ENCODE peak calls at places on chromosomes 11 and 22, in eight cellular contexts. One of them, this sample, is unnamed.

GRCh38 chr11:59779487-59779886 is 24.3 kb downstream of the STX3 start:
- DNase-seq in H1: no peak
- DNase-seq in K562: no peak
- DNase-seq in fibroblast of lung: no peak
- DNase-seq in A549: no peak
- DNase-seq in brain microvascular endothelial cell: no peak
- DNase-seq in lung: no peak
- DNase-seq in IMR-90: no peak
- DNase-seq in this sample: no peak

GRCh38 chr22:41171996-41172395 is 33.1 kb upstream of the L3MBTL2 start:
- DNase-seq in A549: no peak
- DNase-seq in H1: no peak
- DNase-seq in IMR-90: no peak
- DNase-seq in brain microvascular endothelial cell: no peak
- DNase-seq in fibroblast of lung: no peak
- DNase-seq in K562: no peak
- DNase-seq in lung: no peak
- DNase-seq in this sample: no peak

GRCh38 chr22:31081963-31082605 is 966 bp downstream of the SMTN start:
- DNase-seq in lung: no peak
- DNase-seq in IMR-90: peak; percentile 62
- DNase-seq in brain microvascular endothelial cell: peak; percentile 44
- DNase-seq in K562: no peak
- DNase-seq in H1: no peak
- DNase-seq in fibroblast of lung: no peak
- DNase-seq in A549: no peak
- DNase-seq in this sample: no peak

GRCh38 chr22:47276219-47276843 is 513.9 kb downstream of the TBC1D22A start:
- DNase-seq in H1: no peak
- DNase-seq in A549: no peak
- DNase-seq in IMR-90: no peak
- DNase-seq in fibroblast of lung: peak; percentile 56
- DNase-seq in lung: no peak
- DNase-seq in brain microvascular endothelial cell: no peak
- DNase-seq in K562: no peak
- DNase-seq in this sample: no peak

GRCh38 chr22:42993651-42994275 is 21.2 kb downstream of the PACSIN2 start:
- DNase-seq in IMR-90: peak; percentile 60
- DNase-seq in H1: no peak
- DNase-seq in K562: no peak
- DNase-seq in lung: no peak
- DNase-seq in A549: peak; percentile 73
- DNase-seq in brain microvascular endothelial cell: no peak
- DNase-seq in fibroblast of lung: peak; percentile 63
- DNase-seq in this sample: no peak

GRCh38 chr11:131546218-131546895 is 175.9 kb downstream of the NTM start:
- DNase-seq in A549: no peak
- DNase-seq in brain microvascular endothelial cell: no peak
- DNase-seq in fibroblast of lung: no peak
- DNase-seq in lung: no peak
- DNase-seq in K562: no peak
- DNase-seq in IMR-90: no peak
- DNase-seq in H1: no peak
- DNase-seq in this sample: no peak

GRCh38 chr11:105274631-105275030 is 135.1 kb upstream of the CARD18 start:
- DNase-seq in lung: no peak
- DNase-seq in H1: no peak
- DNase-seq in K562: no peak
- DNase-seq in fibroblast of lung: no peak
- DNase-seq in IMR-90: peak; percentile 16
- DNase-seq in brain microvascular endothelial cell: no peak
- DNase-seq in A549: no peak
- DNase-seq in this sample: no peak

GRCh38 chr22:17902960-17903359 is 121.4 kb downstream of the MICAL3 start:
- DNase-seq in A549: no peak
- DNase-seq in IMR-90: no peak
- DNase-seq in K562: no peak
- DNase-seq in fibroblast of lung: no peak
- DNase-seq in H1: no peak
- DNase-seq in brain microvascular endothelial cell: no peak
- DNase-seq in lung: no peak
- DNase-seq in this sample: no peak

GRCh38 chr11:121393855-121394254 is 58.3 kb upstream of the SORL1 start:
- DNase-seq in A549: no peak
- DNase-seq in H1: no peak
- DNase-seq in IMR-90: no peak
- DNase-seq in brain microvascular endothelial cell: no peak
- DNase-seq in lung: no peak
- DNase-seq in K562: no peak
- DNase-seq in fibroblast of lung: no peak
- DNase-seq in this sample: no peak

GRCh38 chr11:27266125-27266524 is 96.9 kb downstream of the CCDC34 start:
- DNase-seq in H1: no peak
- DNase-seq in IMR-90: no peak
- DNase-seq in A549: no peak
- DNase-seq in brain microvascular endothelial cell: no peak
- DNase-seq in fibroblast of lung: no peak
- DNase-seq in lung: no peak
- DNase-seq in K562: no peak
- DNase-seq in this sample: no peak

GRCh38 chr11:95097209-95097608 is 7.6 kb downstream of the ENDOD1 start:
- DNase-seq in IMR-90: no peak
- DNase-seq in A549: no peak
- DNase-seq in fibroblast of lung: no peak
- DNase-seq in brain microvascular endothelial cell: no peak
- DNase-seq in K562: no peak
- DNase-seq in lung: no peak
- DNase-seq in H1: no peak
- DNase-seq in this sample: no peak

GRCh38 chr11:71948314-71949027 is 19.6 kb downstream of the RNF121 start:
- DNase-seq in H1: no peak
- DNase-seq in IMR-90: no peak
- DNase-seq in K562: peak; percentile 52
- DNase-seq in lung: no peak
- DNase-seq in A549: peak; percentile 65
- DNase-seq in fibroblast of lung: no peak
- DNase-seq in brain microvascular endothelial cell: no peak
- DNase-seq in this sample: no peak

GRCh38 chr11:19980388-19980787 is 179.9 kb downstream of the DBX1 start:
- DNase-seq in K562: no peak
- DNase-seq in H1: no peak
- DNase-seq in fibroblast of lung: peak; percentile 54
- DNase-seq in brain microvascular endothelial cell: no peak
- DNase-seq in IMR-90: peak; percentile 54
- DNase-seq in A549: no peak
- DNase-seq in lung: no peak
- DNase-seq in this sample: no peak

GRCh38 chr11:19977941-19978340 is 182.3 kb downstream of the DBX1 start:
- DNase-seq in IMR-90: no peak
- DNase-seq in brain microvascular endothelial cell: no peak
- DNase-seq in H1: no peak
- DNase-seq in A549: no peak
- DNase-seq in K562: no peak
- DNase-seq in lung: no peak
- DNase-seq in fibroblast of lung: no peak
- DNase-seq in this sample: no peak

GRCh38 chr11:19978668-19979518 is 181.4 kb downstream of the DBX1 start:
- DNase-seq in K562: no peak
- DNase-seq in H1: no peak
- DNase-seq in A549: peak; percentile 79
- DNase-seq in lung: peak; percentile 70
- DNase-seq in IMR-90: peak; percentile 90
- DNase-seq in brain microvascular endothelial cell: peak; percentile 84
- DNase-seq in fibroblast of lung: peak; percentile 95
- DNase-seq in this sample: peak; percentile 90

GRCh38 chr11:19980957-19981669 is 179.2 kb downstream of the DBX1 start:
- DNase-seq in K562: peak; percentile 29
- DNase-seq in lung: no peak
- DNase-seq in H1: no peak
- DNase-seq in brain microvascular endothelial cell: peak; percentile 69
- DNase-seq in A549: peak; percentile 27
- DNase-seq in IMR-90: peak; percentile 74
- DNase-seq in fibroblast of lung: peak; percentile 86
- DNase-seq in this sample: no peak

GRCh38 chr11:19979519-19979845 is 180.8 kb downstream of the DBX1 start:
- DNase-seq in K562: no peak
- DNase-seq in IMR-90: no peak
- DNase-seq in fibroblast of lung: no peak
- DNase-seq in A549: no peak
- DNase-seq in lung: no peak
- DNase-seq in H1: no peak
- DNase-seq in brain microvascular endothelial cell: no peak
- DNase-seq in this sample: no peak
- H3K27ac ChIP-seq in K562: peak overlapping the region; percentile 89
- H3K27ac ChIP-seq in IMR-90: peak overlapping the region; percentile 81
- H3K27ac ChIP-seq in fibroblast of lung: no peak overlapping the region
- H3K27ac ChIP-seq in A549: peak overlapping the region; percentile 91
- H3K27ac ChIP-seq in lung: peak overlapping the region; percentile 82
- H3K27ac ChIP-seq in H1: no peak overlapping the region
- H3K27ac ChIP-seq in brain microvascular endothelial cell: peak overlapping the region; percentile 79
- H3K27ac ChIP-seq in this sample: peak overlapping the region; percentile 99

GRCh38 chr11:84249344-84250135 is 963.4 kb upstream of the CCDC90B start:
- DNase-seq in fibroblast of lung: peak; percentile 17
- DNase-seq in brain microvascular endothelial cell: no peak
- DNase-seq in A549: no peak
- DNase-seq in K562: no peak
- DNase-seq in H1: no peak
- DNase-seq in lung: no peak
- DNase-seq in IMR-90: no peak
- DNase-seq in this sample: no peak

GRCh38 chr11:84247931-84248330 is 961.8 kb upstream of the CCDC90B start:
- DNase-seq in brain microvascular endothelial cell: no peak
- DNase-seq in K562: no peak
- DNase-seq in lung: no peak
- DNase-seq in A549: no peak
- DNase-seq in fibroblast of lung: no peak
- DNase-seq in H1: no peak
- DNase-seq in IMR-90: no peak
- DNase-seq in this sample: no peak

GRCh38 chr11:84247129-84247528 is 961.0 kb upstream of the CCDC90B start:
- DNase-seq in K562: no peak
- DNase-seq in brain microvascular endothelial cell: no peak
- DNase-seq in lung: no peak
- DNase-seq in fibroblast of lung: no peak
- DNase-seq in A549: no peak
- DNase-seq in IMR-90: no peak
- DNase-seq in H1: no peak
- DNase-seq in this sample: no peak

GRCh38 chr11:84241374-84242131 is 955.4 kb upstream of the CCDC90B start:
- DNase-seq in IMR-90: no peak
- DNase-seq in fibroblast of lung: no peak
- DNase-seq in lung: no peak
- DNase-seq in brain microvascular endothelial cell: no peak
- DNase-seq in H1: no peak
- DNase-seq in K562: no peak
- DNase-seq in A549: no peak
- DNase-seq in this sample: no peak

DNA sequence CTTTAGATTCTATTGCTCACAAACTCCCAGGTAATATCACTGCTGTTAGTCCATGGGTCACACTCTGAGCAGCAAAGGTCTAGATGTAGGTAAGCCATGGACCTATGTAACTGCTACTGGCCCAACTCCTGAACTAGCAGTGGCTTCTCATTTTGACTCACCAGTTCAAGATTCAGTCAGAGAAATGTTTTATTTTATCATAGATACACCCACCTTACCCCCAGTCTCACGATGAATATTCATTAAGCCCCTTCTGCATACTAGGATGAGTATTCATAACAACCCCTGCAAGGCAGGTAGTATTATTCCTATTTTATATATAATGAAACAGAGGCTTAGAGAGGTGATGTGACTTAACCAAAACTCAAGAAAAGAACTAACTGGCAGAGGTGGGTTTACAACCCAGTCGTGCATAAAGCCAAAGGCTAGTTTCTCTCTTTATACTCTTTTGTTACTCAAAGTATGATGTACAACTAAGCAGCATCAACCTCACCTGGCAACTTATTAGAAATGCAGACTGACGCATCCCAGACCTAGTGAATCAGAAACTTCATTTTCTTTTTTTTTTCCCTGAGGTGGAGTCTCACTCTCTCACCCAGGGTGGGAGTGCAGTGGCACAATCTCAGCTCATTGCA is 957.6 kb upstream of the CCDC90B start:
- DNase-seq in lung: no peak
- DNase-seq in IMR-90: no peak
- DNase-seq in H1: no peak
- DNase-seq in A549: no peak
- DNase-seq in fibroblast of lung: no peak
- DNase-seq in K562: no peak
- DNase-seq in brain microvascular endothelial cell: no peak
- DNase-seq in this sample: no peak
- H3K27ac ChIP-seq in lung: no peak overlapping the region
- H3K27ac ChIP-seq in IMR-90: no peak overlapping the region
- H3K27ac ChIP-seq in H1: no peak overlapping the region
- H3K27ac ChIP-seq in A549: no peak overlapping the region
- H3K27ac ChIP-seq in fibroblast of lung: no peak overlapping the region
- H3K27ac ChIP-seq in K562: no peak overlapping the region
- H3K27ac ChIP-seq in brain microvascular endothelial cell: no peak overlapping the region
- H3K27ac ChIP-seq in this sample: no peak overlapping the region

DNA sequence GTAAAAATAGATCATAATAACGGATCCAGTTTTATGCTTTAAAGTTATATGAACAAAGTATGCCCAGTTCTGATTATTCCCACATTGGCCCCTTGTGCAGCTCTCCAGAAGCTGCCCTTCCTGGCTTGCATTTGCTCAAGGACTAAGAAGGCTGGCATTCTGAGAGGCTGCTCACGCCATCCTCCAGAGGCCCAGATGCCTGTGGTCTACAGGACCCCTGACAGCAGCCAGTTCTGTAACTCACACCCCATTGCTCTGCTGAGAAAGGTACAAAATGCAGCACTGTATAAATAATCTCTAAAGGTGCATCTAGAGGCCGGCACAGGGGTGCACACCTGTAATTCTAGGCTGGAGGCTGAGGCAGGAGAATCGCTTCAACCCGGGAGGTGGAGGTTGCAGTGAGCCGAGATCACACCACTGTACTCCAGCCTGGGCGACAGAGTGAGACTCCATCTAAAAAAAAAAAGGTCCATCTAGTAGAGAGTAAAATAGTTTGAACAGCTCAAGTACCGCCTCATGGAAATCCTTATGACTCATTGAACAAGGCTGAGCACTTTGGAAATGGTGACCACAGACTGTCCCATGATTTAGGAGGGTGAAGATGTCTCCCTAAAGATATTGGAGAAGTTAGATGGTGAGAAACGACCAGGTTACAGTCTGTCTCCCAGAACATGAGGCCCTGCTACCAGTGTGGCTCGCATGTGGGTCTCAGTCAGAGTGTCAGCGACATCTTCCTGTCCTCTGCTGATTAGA is 56.2 kb downstream of the KREMEN1 start:
- DNase-seq in fibroblast of lung: no peak
- DNase-seq in lung: no peak
- DNase-seq in brain microvascular endothelial cell: no peak
- DNase-seq in IMR-90: peak; percentile 62
- DNase-seq in H1: no peak
- DNase-seq in K562: no peak
- DNase-seq in A549: no peak
- DNase-seq in this sample: no peak
- H3K27ac ChIP-seq in fibroblast of lung: no peak overlapping the region
- H3K27ac ChIP-seq in lung: peak overlapping the region; percentile 45
- H3K27ac ChIP-seq in brain microvascular endothelial cell: no peak overlapping the region
- H3K27ac ChIP-seq in IMR-90: no peak overlapping the region
- H3K27ac ChIP-seq in H1: no peak overlapping the region
- H3K27ac ChIP-seq in K562: peak overlapping the region; percentile 42
- H3K27ac ChIP-seq in A549: no peak overlapping the region
- H3K27ac ChIP-seq in this sample: no peak overlapping the region

GRCh38 chr11:119369035-119369925 is 12.2 kb downstream of the USP2 start:
- DNase-seq in H1: no peak
- DNase-seq in fibroblast of lung: no peak
- DNase-seq in A549: no peak
- DNase-seq in K562: no peak
- DNase-seq in IMR-90: no peak
- DNase-seq in brain microvascular endothelial cell: no peak
- DNase-seq in lung: no peak
- DNase-seq in this sample: no peak
- H3K27ac ChIP-seq in H1: no peak overlapping the region
- H3K27ac ChIP-seq in fibroblast of lung: no peak overlapping the region
- H3K27ac ChIP-seq in A549: peak overlapping the region; percentile 75
- H3K27ac ChIP-seq in K562: no peak overlapping the region
- H3K27ac ChIP-seq in IMR-90: no peak overlapping the region
- H3K27ac ChIP-seq in brain microvascular endothelial cell: no peak overlapping the region
- H3K27ac ChIP-seq in lung: no peak overlapping the region
- H3K27ac ChIP-seq in this sample: no peak overlapping the region